ENCODE peak calls at places on chromosomes 13 and 19, in nine cellular contexts. X, M, O, W, J, Z, B, S and Q are unnamed samples.
A peak's percentile ranks its signal among the peaks of the same experiment; 100 is the strongest.

GRCh38 chr19:17183858-17184271 is 31.3 kb upstream of the USE1 start:
- DNase-seq in J (no peak), O (no peak), M (no peak), B (no peak), Z (no peak), X (no peak), S (no peak), W (no peak), Q (no peak)

GRCh38 chr19:54480048-54480447 is 7.0 kb upstream of the CDC42EP5 start:
- DNase-seq in W (no peak), O (no peak), J (no peak), X (no peak), M (no peak), S (no peak), B (no peak), Z (no peak), Q (no peak)

GRCh38 chr13:75368167-75368566 is 113.8 kb downstream of the TBC1D4 start:
- DNase-seq in O (peak; percentile 14), Z (no peak), B (no peak), S (peak; percentile 92), W (no peak), X (peak; percentile 93), J (no peak), M (peak; percentile 91), Q (peak; percentile 70)

GRCh38 chr13:95704510-95704909 is 27.6 kb downstream of the DNAJC3 start:
- DNase-seq in W (no peak), S (no peak), J (no peak), Z (no peak), O (no peak), B (no peak), X (peak; percentile 12), M (no peak), Q (peak; percentile 62)

GRCh38 chr19:13015361-13016231 is 20.3 kb downstream of the NFIX start:
- DNase-seq in X (peak; percentile 55), J (no peak), W (no peak), Z (peak; percentile 33), O (no peak), S (peak; percentile 33), M (no peak), B (no peak), Q (no peak)

GRCh38 chr19:40262422-40262821 is 22.7 kb downstream of the AKT2 start:
- DNase-seq in O (no peak), M (no peak), Z (no peak), B (no peak), S (no peak), W (no peak), J (no peak), X (no peak), Q (no peak)

GRCh38 chr13:94708031-94708571 is 4.2 kb downstream of the SOX21 start:
- DNase-seq in M (no peak), S (no peak), Z (no peak), J (no peak), W (peak; percentile 58), B (no peak), X (no peak), O (no peak), Q (no peak)

GRCh38 chr13:40485611-40486517 is 180.6 kb downstream of the FOXO1 start:
- DNase-seq in J (no peak), O (no peak), S (no peak), X (no peak), W (no peak), M (no peak), Z (no peak), B (no peak), Q (no peak)

GRCh38 chr19:44748426-44749254 is at the start of gene BCL3:
- DNase-seq in J (peak; percentile 68), X (peak; percentile 71), M (no peak), Z (peak; percentile 96), S (no peak), O (no peak), W (no peak), B (no peak), Q (no peak)

GRCh38 chr19:35038623-35039512 is 2.7 kb upstream of the HPN start:
- DNase-seq in Z (no peak), W (no peak), M (no peak), O (no peak), S (no peak), J (no peak), B (no peak), X (peak; percentile 34), Q (no peak)

GRCh38 chr13:31234729-31235128 is 35.0 kb downstream of the B3GLCT start:
- DNase-seq in M (peak; percentile 41), W (no peak), O (no peak), X (no peak), J (no peak), Z (no peak), B (no peak), S (no peak), Q (no peak)

GRCh38 chr19:6604906-6605305 is 14.0 kb upstream of the CD70 start:
- DNase-seq in W (no peak), B (peak; percentile 23), M (no peak), J (no peak), X (no peak), O (no peak), S (no peak), Z (no peak), Q (no peak)

GRCh38 chr13:79079351-79079839 is 326.7 kb downstream of the RBM26 start:
- DNase-seq in J (no peak), M (no peak), S (no peak), X (no peak), W (no peak), Z (no peak), B (no peak), O (no peak), Q (peak; percentile 18)

GRCh38 chr19:3319643-3320353 is 46.6 kb upstream of the NFIC start:
- DNase-seq in M (no peak), O (no peak), X (no peak), Z (peak; percentile 35), B (no peak), S (no peak), W (no peak), J (no peak), Q (no peak)

GRCh38 chr13:96052655-96053002 is 572 bp downstream of the UGGT2 start:
- DNase-seq in O (no peak), Z (no peak), M (peak; percentile 77), X (peak; percentile 75), B (no peak), S (peak; percentile 83), J (no peak), W (no peak), Q (peak; percentile 69)

GRCh38 chr19:56840452-56841193 is at the start of the genes PEG3 and ZIM2:
- DNase-seq in M (no peak), J (peak; percentile 61), X (peak; percentile 12), B (peak; percentile 77), Z (peak; percentile 77), O (peak; percentile 23), W (no peak), S (no peak), Q (no peak)

GRCh38 chr13:85303630-85304029 is 495.6 kb downstream of the SLITRK6 start:
- DNase-seq in X (no peak), B (no peak), Z (no peak), O (no peak), W (no peak), M (no peak), J (no peak), S (no peak), Q (no peak)

GRCh38 chr19:13764101-13764807 is at the start of gene MRI1:
- DNase-seq in J (peak; percentile 77), S (peak; percentile 60), O (peak; percentile 29), B (peak; percentile 80), M (peak; percentile 70), X (peak; percentile 72), W (peak; percentile 58), Z (peak; percentile 92), Q (peak; percentile 69)

GRCh38 chr13:66477816-66478215 is 752.3 kb downstream of the PCDH9 start:
- DNase-seq in M (no peak), B (no peak), S (no peak), O (no peak), W (no peak), X (no peak), Z (no peak), J (no peak), Q (no peak)

GRCh38 chr13:66489172-66489571 is 741.0 kb downstream of the PCDH9 start:
- DNase-seq in O (no peak), S (no peak), X (no peak), Z (no peak), M (no peak), W (no peak), B (no peak), J (no peak), Q (no peak)

GRCh38 chr13:66489586-66489985 is 740.5 kb downstream of the PCDH9 start:
- DNase-seq in W (no peak), Z (no peak), B (no peak), S (peak; percentile 54), M (no peak), X (no peak), J (no peak), O (no peak), Q (no peak)

GRCh38 chr13:66483712-66484111 is 746.4 kb downstream of the PCDH9 start:
- DNase-seq in B (no peak), M (no peak), O (no peak), X (no peak), W (no peak), J (no peak), Z (peak; percentile 37), S (no peak), Q (no peak)
- TF ChIP-seq CTCF in B (no peak), M (no peak), O (no peak), X (no peak), W (no peak), J (no peak), Z (no peak), S (no peak), Q (no peak)

DNA sequence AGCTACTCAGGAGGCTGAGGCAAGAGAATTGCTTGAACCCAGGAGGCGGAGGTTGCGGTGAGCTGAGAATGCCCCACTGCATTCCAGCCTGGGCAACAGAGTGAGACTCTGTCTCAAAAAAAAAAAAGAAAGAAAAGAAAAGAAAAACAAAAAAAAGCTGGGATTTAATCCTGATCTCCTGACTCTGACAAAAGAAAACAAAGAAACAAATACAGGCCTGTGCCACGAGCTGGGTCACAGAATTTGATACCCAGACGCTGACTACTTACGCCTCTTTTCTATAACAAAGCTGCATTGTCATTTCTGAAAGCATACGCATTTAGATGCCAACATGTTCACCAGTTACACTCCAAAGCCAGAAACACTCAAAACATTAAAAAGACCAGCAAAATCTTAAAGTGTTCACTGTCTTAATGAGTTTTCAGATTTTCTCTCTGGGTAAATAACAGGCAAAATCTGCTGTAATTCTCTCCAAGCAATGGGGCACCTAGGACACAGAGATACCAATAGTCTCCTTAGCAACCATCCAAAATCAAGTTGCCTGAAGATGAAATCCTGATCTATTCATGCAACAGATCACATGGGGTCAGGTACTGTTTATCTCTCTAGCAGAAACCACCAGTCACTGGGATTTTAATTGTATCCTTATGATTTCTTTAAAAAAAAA is 18.0 kb upstream of the GTF2F2 start:
- DNase-seq in B (no peak), S (peak; percentile 55), J (no peak), Z (no peak), X (no peak), M (no peak), O (no peak), W (no peak), Q (no peak)
- TF ChIP-seq CTCF in B (no peak), S (no peak), J (no peak), Z (no peak), X (no peak), M (no peak), O (no peak), W (no peak), Q (no peak)

GRCh38 chr19:43624933-43625332 is 5.5 kb upstream of the ZNF428 start:
- DNase-seq in O (no peak), Z (peak; percentile 83), W (no peak), M (peak; percentile 43), B (no peak), S (peak; percentile 8), J (no peak), X (peak; percentile 41), Q (peak; percentile 23)
- TF ChIP-seq CTCF in O (no peak), Z (no peak), W (peak; percentile 30), M (peak; percentile 25), B (no peak), S (no peak), J (no peak), X (no peak), Q (peak; percentile 14)

GRCh38 chr19:19627716-19628498 is at the start of gene LPAR2:
- DNase-seq in B (no peak), J (peak; percentile 66), S (no peak), W (peak; percentile 43), Z (peak; percentile 91), O (no peak), X (no peak), M (no peak), Q (peak; percentile 52)
- TF ChIP-seq CTCF in B (no peak), J (no peak), S (no peak), W (peak; percentile 34), Z (no peak), O (no peak), X (no peak), M (no peak), Q (no peak)